ENCODE peak calls at places on chromosomes 16 and 17, in nine cellular contexts. One of them, this sample, is unnamed.

GRCh38 chr16:15701975-15702970 is 52.2 kb downstream of the NDE1 start:
- DNase-seq in AG04450: no peak
- DNase-seq in GM10248: no peak
- DNase-seq in AG09319: no peak
- DNase-seq in AG09309: no peak
- DNase-seq in PC-3: no peak
- DNase-seq in A549: no peak
- DNase-seq in neural progenitor cell: no peak
- DNase-seq in Panc1: no peak
- DNase-seq in this sample: no peak

GRCh38 chr16:57045694-57046381 is 46.5 kb upstream of the CPNE2 start:
- DNase-seq in neural progenitor cell: peak
- DNase-seq in AG04450: peak
- DNase-seq in PC-3: peak
- DNase-seq in A549: peak
- DNase-seq in AG09309: no peak
- DNase-seq in AG09319: peak
- DNase-seq in Panc1: peak
- DNase-seq in GM10248: peak
- DNase-seq in this sample: peak

GRCh38 chr17:70041575-70041974 is 33.5 kb upstream of the KCNJ16 start:
- DNase-seq in neural progenitor cell: no peak
- DNase-seq in Panc1: no peak
- DNase-seq in A549: no peak
- DNase-seq in GM10248: no peak
- DNase-seq in AG09309: no peak
- DNase-seq in AG09319: no peak
- DNase-seq in AG04450: no peak
- DNase-seq in PC-3: no peak
- DNase-seq in this sample: no peak

GRCh38 chr17:19876524-19877161 is 8.9 kb upstream of the ULK2 start:
- DNase-seq in Panc1: no peak
- DNase-seq in GM10248: no peak
- DNase-seq in AG09319: no peak
- DNase-seq in PC-3: no peak
- DNase-seq in AG09309: no peak
- DNase-seq in AG04450: no peak
- DNase-seq in neural progenitor cell: no peak
- DNase-seq in A549: no peak
- DNase-seq in this sample: no peak

GRCh38 chr16:17404903-17405691 is 65.7 kb downstream of the XYLT1 start:
- DNase-seq in AG09319: peak
- DNase-seq in neural progenitor cell: no peak
- DNase-seq in GM10248: no peak
- DNase-seq in AG09309: peak
- DNase-seq in A549: no peak
- DNase-seq in AG04450: no peak
- DNase-seq in PC-3: no peak
- DNase-seq in Panc1: no peak
- DNase-seq in this sample: no peak

GRCh38 chr16:2365895-2366294 is 25.4 kb upstream of the ABCA3 start:
- DNase-seq in AG09309: peak
- DNase-seq in neural progenitor cell: no peak
- DNase-seq in AG04450: peak
- DNase-seq in GM10248: no peak
- DNase-seq in A549: no peak
- DNase-seq in Panc1: no peak
- DNase-seq in AG09319: peak
- DNase-seq in PC-3: no peak
- DNase-seq in this sample: no peak

GRCh38 chr16:35752773-35753558 is 2293.6 kb downstream of the TP53TG3F start:
- DNase-seq in PC-3: no peak
- DNase-seq in GM10248: no peak
- DNase-seq in AG04450: no peak
- DNase-seq in neural progenitor cell: no peak
- DNase-seq in AG09319: no peak
- DNase-seq in Panc1: no peak
- DNase-seq in AG09309: no peak
- DNase-seq in A549: no peak
- DNase-seq in this sample: peak

GRCh38 chr16:4505356-4506153 is 29.4 kb downstream of the HMOX2 start:
- DNase-seq in AG09309: no peak
- DNase-seq in AG09319: no peak
- DNase-seq in neural progenitor cell: no peak
- DNase-seq in A549: no peak
- DNase-seq in AG04450: no peak
- DNase-seq in PC-3: no peak
- DNase-seq in GM10248: peak
- DNase-seq in Panc1: no peak
- DNase-seq in this sample: peak

GRCh38 chr17:4944163-4944553 is 4.1 kb downstream of the RNF167 start:
- DNase-seq in AG09309: no peak
- DNase-seq in AG09319: no peak
- DNase-seq in AG04450: no peak
- DNase-seq in GM10248: no peak
- DNase-seq in neural progenitor cell: no peak
- DNase-seq in A549: no peak
- DNase-seq in PC-3: no peak
- DNase-seq in Panc1: no peak
- DNase-seq in this sample: peak

GRCh38 chr16:3712830-3713476 is 4.4 kb downstream of the TRAP1 start:
- DNase-seq in PC-3: no peak
- DNase-seq in AG09309: no peak
- DNase-seq in AG09319: no peak
- DNase-seq in Panc1: no peak
- DNase-seq in GM10248: no peak
- DNase-seq in neural progenitor cell: no peak
- DNase-seq in AG04450: no peak
- DNase-seq in A549: no peak
- DNase-seq in this sample: no peak

DNA sequence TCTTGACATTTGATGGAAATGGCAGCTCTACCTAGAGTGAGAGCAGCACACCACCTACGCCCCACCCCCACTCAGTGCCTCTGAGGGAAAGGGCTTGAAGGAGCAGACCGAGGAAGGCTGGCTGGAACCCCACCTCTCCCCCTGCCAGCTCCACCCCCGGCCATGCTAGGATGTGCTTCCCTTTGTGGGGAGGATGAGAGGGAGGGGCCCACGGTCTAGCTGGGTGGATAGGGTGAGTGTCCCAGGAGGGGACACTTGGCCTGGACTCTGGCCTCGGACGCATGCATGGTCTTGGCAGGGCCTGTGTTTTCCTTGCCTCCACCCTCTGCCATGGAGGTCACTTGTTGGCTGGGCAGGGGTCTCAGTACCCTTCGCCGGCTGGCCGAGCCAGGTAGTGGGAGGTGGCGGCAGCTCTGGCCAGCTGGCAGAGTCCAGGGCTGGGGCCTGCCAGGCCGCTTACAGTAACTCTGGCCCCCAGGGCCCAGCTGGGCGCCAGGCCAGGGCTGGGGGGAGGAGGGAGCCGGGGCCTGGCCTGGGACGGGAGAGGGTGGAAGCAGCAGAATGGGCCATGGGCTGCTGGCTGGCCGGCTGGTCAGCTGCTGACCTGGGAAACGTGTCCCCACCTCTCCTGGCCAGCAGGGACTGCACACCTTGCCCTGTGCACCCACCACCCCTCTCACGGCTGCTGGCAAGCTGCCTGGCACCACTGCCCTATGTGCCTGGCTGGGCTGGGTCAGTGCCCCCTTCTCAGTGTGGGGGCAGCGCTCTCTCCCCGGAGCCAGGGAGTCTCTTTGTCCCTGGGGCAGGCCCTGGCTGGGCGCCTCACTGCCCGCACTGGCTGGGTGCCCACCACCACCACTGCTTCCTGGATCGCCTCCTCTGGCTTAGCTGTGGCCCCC is 23.0 kb downstream of the RARA start:
- DNase-seq in GM10248: no peak
- DNase-seq in AG09309: no peak
- DNase-seq in PC-3: no peak
- DNase-seq in AG09319: peak
- DNase-seq in Panc1: no peak
- DNase-seq in AG04450: no peak
- DNase-seq in neural progenitor cell: no peak
- DNase-seq in A549: peak
- DNase-seq in this sample: no peak
- TF ChIP-seq CTCF in GM10248: no peak
- TF ChIP-seq CTCF in AG09309: no peak
- TF ChIP-seq CTCF in PC-3: no peak
- TF ChIP-seq CTCF in AG09319: no peak
- TF ChIP-seq CTCF in Panc1: no peak
- TF ChIP-seq CTCF in AG04450: no peak
- TF ChIP-seq CTCF in neural progenitor cell: no peak
- TF ChIP-seq CTCF in A549: no peak
- TF ChIP-seq CTCF in this sample: no peak

DNA sequence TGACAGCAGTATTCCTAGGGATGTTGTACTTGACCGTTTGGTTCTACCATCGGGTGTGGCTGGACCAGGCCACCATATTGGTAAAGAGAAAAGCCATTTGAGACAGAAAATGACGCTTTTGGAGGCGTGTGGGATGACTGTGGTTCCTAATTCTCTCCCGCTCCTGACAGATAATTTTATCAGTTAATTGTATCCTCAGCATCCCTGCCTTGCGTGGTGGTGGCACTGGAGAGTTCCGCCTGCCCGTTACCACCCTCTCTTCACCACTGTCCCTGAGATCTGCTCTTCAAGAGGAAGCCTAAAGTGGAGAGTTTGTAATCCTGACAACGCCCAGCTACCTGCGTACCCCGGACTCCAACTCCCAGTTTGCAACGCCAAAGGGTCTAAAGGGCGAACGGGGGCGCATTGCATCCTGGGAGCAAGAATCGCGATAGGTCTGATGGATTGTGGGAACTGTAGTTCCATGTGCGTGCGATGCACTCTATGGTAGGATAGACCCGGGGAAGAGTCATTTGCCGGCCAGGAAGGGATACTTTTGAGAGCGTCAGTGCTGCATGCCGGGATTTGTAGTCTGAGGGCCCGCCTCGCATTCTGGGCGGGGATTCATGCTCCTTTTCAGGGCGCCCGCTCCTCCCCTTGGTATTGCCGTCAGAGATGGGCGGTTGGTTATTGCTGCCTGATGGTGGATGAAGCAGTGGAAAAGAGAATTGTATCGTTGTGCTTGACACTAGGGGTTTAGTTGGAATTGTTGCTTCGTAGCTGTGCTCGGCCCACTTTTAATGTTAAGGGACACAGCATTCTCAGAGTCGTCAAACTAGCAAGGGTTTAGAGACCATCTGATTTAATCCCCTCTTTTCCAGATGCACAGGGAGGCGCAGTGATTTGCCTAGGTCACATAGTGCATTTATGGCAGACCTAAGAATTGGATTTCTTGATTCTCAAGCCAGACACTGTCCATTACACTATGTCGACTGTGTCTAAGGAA is 965 bp upstream of the PHF12 start:
- DNase-seq in AG09319: peak
- DNase-seq in AG04450: peak
- DNase-seq in Panc1: peak
- DNase-seq in GM10248: peak
- DNase-seq in AG09309: peak
- DNase-seq in A549: peak
- DNase-seq in PC-3: peak
- DNase-seq in neural progenitor cell: peak
- DNase-seq in this sample: peak
- TF ChIP-seq CTCF in AG09319: no peak
- TF ChIP-seq CTCF in AG04450: no peak
- TF ChIP-seq CTCF in Panc1: no peak
- TF ChIP-seq CTCF in GM10248: no peak
- TF ChIP-seq CTCF in AG09309: no peak
- TF ChIP-seq CTCF in A549: no peak
- TF ChIP-seq CTCF in PC-3: no peak
- TF ChIP-seq CTCF in neural progenitor cell: no peak
- TF ChIP-seq CTCF in this sample: no peak

DNA sequence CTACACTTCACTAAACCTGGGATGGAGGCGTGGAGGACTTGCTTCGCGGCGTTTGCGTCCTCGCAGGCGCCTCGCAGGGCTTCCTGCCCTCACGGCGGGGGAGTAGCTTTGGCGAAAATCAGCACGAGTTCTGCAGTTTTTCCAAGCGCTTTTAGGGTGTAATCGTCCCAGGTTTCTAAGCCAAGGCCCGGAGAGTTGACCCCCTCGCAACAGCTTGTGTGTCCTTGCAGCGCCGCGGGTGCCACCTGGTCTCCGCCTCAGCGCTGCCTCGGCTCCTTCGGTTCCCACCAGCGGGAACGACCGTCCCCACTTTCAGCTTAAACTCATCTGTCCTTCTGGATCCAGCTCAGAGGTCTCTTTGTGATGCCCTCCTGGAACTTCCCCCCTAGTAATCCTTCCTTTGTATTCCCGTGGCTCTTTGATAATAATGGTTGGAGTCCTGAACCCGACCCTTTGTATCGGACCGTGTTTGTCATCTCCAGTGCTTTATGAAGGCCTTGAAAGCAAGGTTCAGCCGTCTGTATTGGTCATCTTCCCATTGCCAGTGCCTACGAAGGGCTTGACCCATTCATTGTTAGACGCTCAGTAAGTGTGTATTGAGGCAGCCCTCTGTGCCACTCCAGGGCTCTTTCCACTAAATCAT is 829 bp upstream of the SMARCE1 start:
- DNase-seq in AG09309: no peak
- DNase-seq in GM10248: no peak
- DNase-seq in A549: no peak
- DNase-seq in PC-3: no peak
- DNase-seq in AG04450: no peak
- DNase-seq in Panc1: no peak
- DNase-seq in AG09319: peak
- DNase-seq in neural progenitor cell: peak
- DNase-seq in this sample: peak
- TF ChIP-seq CTCF in AG09309: no peak
- TF ChIP-seq CTCF in GM10248: no peak
- TF ChIP-seq CTCF in A549: no peak
- TF ChIP-seq CTCF in PC-3: no peak
- TF ChIP-seq CTCF in AG04450: no peak
- TF ChIP-seq CTCF in Panc1: no peak
- TF ChIP-seq CTCF in AG09319: no peak
- TF ChIP-seq CTCF in neural progenitor cell: no peak
- TF ChIP-seq CTCF in this sample: no peak

DNA sequence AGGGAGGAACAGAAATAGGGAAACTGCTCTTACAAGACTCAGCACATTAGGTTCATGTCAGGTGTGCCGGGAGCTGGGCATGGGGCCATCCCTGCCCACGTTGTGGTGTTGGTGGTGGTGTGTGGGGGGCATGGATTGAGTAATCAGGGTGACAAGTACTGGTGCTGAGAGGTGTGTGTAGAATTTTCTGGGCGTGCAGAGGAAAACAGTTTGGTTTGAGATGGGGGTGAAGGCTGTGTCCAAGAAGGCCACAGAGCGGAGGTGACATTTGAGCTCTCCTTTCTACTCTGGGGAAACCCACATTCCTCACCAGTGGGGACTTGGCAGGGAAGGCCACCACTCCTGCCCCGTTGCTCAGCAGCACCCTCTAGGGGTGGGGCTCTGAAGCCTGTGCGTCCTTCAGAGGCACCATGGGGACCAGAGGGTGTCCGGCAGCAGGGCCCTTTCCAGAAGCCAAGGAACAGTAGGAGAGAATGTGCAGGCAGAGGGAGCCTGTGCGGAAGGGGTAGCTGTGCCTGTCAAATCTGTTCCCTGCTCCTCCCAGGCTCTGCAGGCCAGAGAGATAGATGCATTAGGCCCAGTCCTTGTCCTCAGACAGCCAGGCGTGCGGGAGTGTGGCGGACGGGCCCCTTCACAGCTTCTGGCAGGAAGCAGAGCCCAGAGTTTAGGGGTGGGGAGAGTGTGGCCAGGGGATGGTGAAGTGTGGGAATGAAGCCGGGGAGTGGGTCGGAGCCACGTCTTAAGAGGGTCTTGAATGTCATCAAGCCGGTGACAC is 48.7 kb upstream of the GSE1 start:
- DNase-seq in A549: peak
- DNase-seq in PC-3: peak
- DNase-seq in AG09309: no peak
- DNase-seq in Panc1: no peak
- DNase-seq in neural progenitor cell: no peak
- DNase-seq in GM10248: no peak
- DNase-seq in AG09319: no peak
- DNase-seq in AG04450: no peak
- DNase-seq in this sample: peak
- TF ChIP-seq CTCF in A549: peak
- TF ChIP-seq CTCF in PC-3: peak
- TF ChIP-seq CTCF in AG09309: peak
- TF ChIP-seq CTCF in Panc1: peak
- TF ChIP-seq CTCF in neural progenitor cell: peak
- TF ChIP-seq CTCF in GM10248: peak
- TF ChIP-seq CTCF in AG09319: peak
- TF ChIP-seq CTCF in AG04450: peak
- TF ChIP-seq CTCF in this sample: peak

This sample was measured in GM13977.